ENCODE peak calls at places on chromosome 13, in nine cellular contexts. One of them, this sample, is unnamed.

GRCh38 chr13:94121686-94122085 is 357.8 kb downstream of the DCT start:
- DNase-seq in CD8-positive, alpha-beta memory T cell: no peak
- DNase-seq in Panc1: no peak
- DNase-seq in psoas muscle: no peak
- DNase-seq in astrocyte: peak; percentile 90
- DNase-seq in neuronal stem cell: no peak
- DNase-seq in cardiac muscle cell: peak; percentile 69
- DNase-seq in adipocyte: peak; percentile 37
- DNase-seq in ascending aorta: no peak
- DNase-seq in this sample: peak; percentile 17

GRCh38 chr13:102394158-102395053 is 7.4 kb downstream of the FGF14 start:
- DNase-seq in CD8-positive, alpha-beta memory T cell: peak; percentile 95
- DNase-seq in Panc1: peak; percentile 17
- DNase-seq in psoas muscle: peak; percentile 95
- DNase-seq in astrocyte: peak; percentile 60
- DNase-seq in neuronal stem cell: peak; percentile 96
- DNase-seq in cardiac muscle cell: peak; percentile 92
- DNase-seq in adipocyte: peak; percentile 73
- DNase-seq in ascending aorta: peak; percentile 95
- DNase-seq in this sample: peak; percentile 48

GRCh38 chr13:19634129-19634740 is 776 bp downstream of the MPHOSPH8 start:
- DNase-seq in CD8-positive, alpha-beta memory T cell: no peak
- DNase-seq in Panc1: no peak
- DNase-seq in psoas muscle: no peak
- DNase-seq in astrocyte: peak; percentile 45
- DNase-seq in neuronal stem cell: no peak
- DNase-seq in cardiac muscle cell: peak; percentile 50
- DNase-seq in adipocyte: peak; percentile 75
- DNase-seq in ascending aorta: no peak
- DNase-seq in this sample: peak; percentile 50

GRCh38 chr13:106105153-106105552 is 430.3 kb downstream of the EFNB2 start:
- DNase-seq in CD8-positive, alpha-beta memory T cell: no peak
- DNase-seq in Panc1: no peak
- DNase-seq in psoas muscle: no peak
- DNase-seq in astrocyte: no peak
- DNase-seq in neuronal stem cell: no peak
- DNase-seq in cardiac muscle cell: no peak
- DNase-seq in adipocyte: no peak
- DNase-seq in ascending aorta: no peak
- DNase-seq in this sample: peak; percentile 67

GRCh38 chr13:39159393-39159792 is 121.1 kb downstream of the NHLRC3 start:
- DNase-seq in CD8-positive, alpha-beta memory T cell: no peak
- DNase-seq in Panc1: no peak
- DNase-seq in psoas muscle: no peak
- DNase-seq in astrocyte: no peak
- DNase-seq in neuronal stem cell: no peak
- DNase-seq in cardiac muscle cell: no peak
- DNase-seq in adipocyte: no peak
- DNase-seq in ascending aorta: no peak
- DNase-seq in this sample: peak; percentile 32

GRCh38 chr13:21849323-21849722 is 178.4 kb downstream of the FGF9 start:
- DNase-seq in CD8-positive, alpha-beta memory T cell: peak; percentile 10
- DNase-seq in Panc1: peak; percentile 2
- DNase-seq in psoas muscle: no peak
- DNase-seq in astrocyte: no peak
- DNase-seq in neuronal stem cell: no peak
- DNase-seq in cardiac muscle cell: peak; percentile 6
- DNase-seq in adipocyte: no peak
- DNase-seq in ascending aorta: no peak
- DNase-seq in this sample: peak; percentile 11

GRCh38 chr13:40221460-40222201 is 444.8 kb downstream of the FOXO1 start:
- DNase-seq in CD8-positive, alpha-beta memory T cell: peak; percentile 71
- DNase-seq in Panc1: no peak
- DNase-seq in psoas muscle: no peak
- DNase-seq in astrocyte: peak; percentile 92
- DNase-seq in neuronal stem cell: no peak
- DNase-seq in cardiac muscle cell: peak; percentile 90
- DNase-seq in adipocyte: peak; percentile 17
- DNase-seq in ascending aorta: no peak
- DNase-seq in this sample: peak; percentile 83

GRCh38 chr13:31209172-31209818 is 9.5 kb downstream of the B3GLCT start:
- DNase-seq in CD8-positive, alpha-beta memory T cell: no peak
- DNase-seq in Panc1: no peak
- DNase-seq in psoas muscle: peak; percentile 42
- DNase-seq in astrocyte: peak; percentile 56
- DNase-seq in neuronal stem cell: no peak
- DNase-seq in cardiac muscle cell: peak; percentile 78
- DNase-seq in adipocyte: no peak
- DNase-seq in ascending aorta: no peak
- DNase-seq in this sample: no peak

GRCh38 chr13:34416833-34417425 is 525.1 kb upstream of the NBEA start:
- DNase-seq in CD8-positive, alpha-beta memory T cell: no peak
- DNase-seq in Panc1: no peak
- DNase-seq in psoas muscle: peak; percentile 72
- DNase-seq in astrocyte: peak; percentile 83
- DNase-seq in neuronal stem cell: no peak
- DNase-seq in cardiac muscle cell: peak; percentile 88
- DNase-seq in adipocyte: no peak
- DNase-seq in ascending aorta: peak; percentile 64
- DNase-seq in this sample: no peak

GRCh38 chr13:106446011-106446410 is 89.5 kb downstream of the EFNB2 start:
- DNase-seq in CD8-positive, alpha-beta memory T cell: no peak
- DNase-seq in Panc1: no peak
- DNase-seq in psoas muscle: no peak
- DNase-seq in astrocyte: peak; percentile 78
- DNase-seq in neuronal stem cell: no peak
- DNase-seq in cardiac muscle cell: peak; percentile 19
- DNase-seq in adipocyte: peak; percentile 20
- DNase-seq in ascending aorta: no peak
- DNase-seq in this sample: peak; percentile 30

GRCh38 chr13:30112602-30113435 is 194.5 kb downstream of the KATNAL1 start:
- DNase-seq in CD8-positive, alpha-beta memory T cell: peak; percentile 77
- DNase-seq in Panc1: peak; percentile 62
- DNase-seq in psoas muscle: peak; percentile 76
- DNase-seq in astrocyte: peak; percentile 70
- DNase-seq in neuronal stem cell: peak; percentile 80
- DNase-seq in cardiac muscle cell: peak; percentile 92
- DNase-seq in adipocyte: peak; percentile 97
- DNase-seq in ascending aorta: peak; percentile 88
- DNase-seq in this sample: peak; percentile 80

GRCh38 chr13:51276684-51277083 is 54.5 kb downstream of the FAM124A start:
- DNase-seq in CD8-positive, alpha-beta memory T cell: no peak
- DNase-seq in Panc1: no peak
- DNase-seq in psoas muscle: no peak
- DNase-seq in astrocyte: no peak
- DNase-seq in neuronal stem cell: no peak
- DNase-seq in cardiac muscle cell: peak; percentile 38
- DNase-seq in adipocyte: no peak
- DNase-seq in ascending aorta: no peak
- DNase-seq in this sample: no peak

GRCh38 chr13:51277943-51278342 is 55.7 kb downstream of the FAM124A start:
- DNase-seq in CD8-positive, alpha-beta memory T cell: no peak
- DNase-seq in Panc1: no peak
- DNase-seq in psoas muscle: no peak
- DNase-seq in astrocyte: no peak
- DNase-seq in neuronal stem cell: no peak
- DNase-seq in cardiac muscle cell: no peak
- DNase-seq in adipocyte: no peak
- DNase-seq in ascending aorta: no peak
- DNase-seq in this sample: no peak

GRCh38 chr13:51278426-51279130 is 56.4 kb downstream of the FAM124A start:
- DNase-seq in CD8-positive, alpha-beta memory T cell: no peak
- DNase-seq in Panc1: no peak
- DNase-seq in psoas muscle: no peak
- DNase-seq in astrocyte: no peak
- DNase-seq in neuronal stem cell: no peak
- DNase-seq in cardiac muscle cell: no peak
- DNase-seq in adipocyte: no peak
- DNase-seq in ascending aorta: no peak
- DNase-seq in this sample: no peak

GRCh38 chr13:51271528-51272070 is 49.4 kb downstream of the FAM124A start:
- DNase-seq in CD8-positive, alpha-beta memory T cell: no peak
- DNase-seq in Panc1: no peak
- DNase-seq in psoas muscle: no peak
- DNase-seq in astrocyte: peak; percentile 20
- DNase-seq in neuronal stem cell: no peak
- DNase-seq in cardiac muscle cell: no peak
- DNase-seq in adipocyte: no peak
- DNase-seq in ascending aorta: no peak
- DNase-seq in this sample: no peak

GRCh38 chr13:51275101-51275500 is 52.9 kb downstream of the FAM124A start:
- DNase-seq in CD8-positive, alpha-beta memory T cell: no peak
- DNase-seq in Panc1: no peak
- DNase-seq in psoas muscle: no peak
- DNase-seq in astrocyte: no peak
- DNase-seq in neuronal stem cell: no peak
- DNase-seq in cardiac muscle cell: no peak
- DNase-seq in adipocyte: no peak
- DNase-seq in ascending aorta: no peak
- DNase-seq in this sample: no peak
- H3K4me1 ChIP-seq in CD8-positive, alpha-beta memory T cell: no peaks in the 10 kb centered on the region
- H3K4me1 ChIP-seq in Panc1: no peaks in the 10 kb centered on the region
- H3K4me1 ChIP-seq in psoas muscle: no peaks in the 10 kb centered on the region
- H3K4me1 ChIP-seq in astrocyte: no peaks in the 10 kb centered on the region
- H3K4me1 ChIP-seq in neuronal stem cell: peaks cover 3% of the 10 kb centered on the region
- H3K4me1 ChIP-seq in cardiac muscle cell: no peaks in the 10 kb centered on the region
- H3K4me1 ChIP-seq in adipocyte: peaks cover 10% of the 10 kb centered on the region
- H3K4me1 ChIP-seq in ascending aorta: no peaks in the 10 kb centered on the region
- H3K4me1 ChIP-seq in this sample: no peaks in the 10 kb centered on the region

DNA sequence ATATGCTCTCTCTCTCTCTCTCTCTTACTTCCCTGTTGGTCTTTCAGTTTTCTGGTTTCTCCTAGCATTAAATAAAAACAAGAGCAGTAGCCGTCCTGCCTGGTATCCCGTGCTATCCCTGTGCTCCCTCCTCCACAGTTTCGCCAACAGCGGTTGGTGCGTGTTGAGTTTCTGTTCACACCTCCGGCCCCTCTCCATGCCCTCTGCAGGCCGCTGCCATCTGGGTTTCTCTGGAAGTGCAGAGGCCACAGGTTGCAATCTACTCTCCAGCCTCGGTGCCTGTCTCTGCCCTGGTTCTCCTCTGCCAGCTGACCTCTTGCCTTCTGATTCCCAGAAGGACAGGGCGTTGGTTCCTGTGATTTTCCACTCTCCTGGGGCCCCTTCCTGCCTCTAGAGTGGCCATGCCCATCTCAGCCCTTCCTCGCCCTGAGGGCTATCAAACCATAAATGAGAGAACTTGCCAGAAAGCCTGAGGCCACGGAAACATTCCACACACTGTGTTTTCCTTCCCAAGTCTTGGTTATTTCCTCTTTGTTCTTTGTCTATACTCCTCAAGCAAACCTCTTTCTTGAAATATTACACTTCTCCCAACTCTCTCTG is 146.3 kb downstream of the SHISA2 start:
- DNase-seq in CD8-positive, alpha-beta memory T cell: no peak
- DNase-seq in Panc1: no peak
- DNase-seq in psoas muscle: no peak
- DNase-seq in astrocyte: no peak
- DNase-seq in neuronal stem cell: no peak
- DNase-seq in cardiac muscle cell: no peak
- DNase-seq in adipocyte: no peak
- DNase-seq in ascending aorta: no peak
- DNase-seq in this sample: no peak
- H3K4me1 ChIP-seq in CD8-positive, alpha-beta memory T cell: peaks cover 51% of the 10 kb centered on the region
- H3K4me1 ChIP-seq in Panc1: no peaks in the 10 kb centered on the region
- H3K4me1 ChIP-seq in psoas muscle: peaks cover 13% of the 10 kb centered on the region
- H3K4me1 ChIP-seq in astrocyte: peaks cover 6% of the 10 kb centered on the region
- H3K4me1 ChIP-seq in neuronal stem cell: peaks cover 18% of the 10 kb centered on the region
- H3K4me1 ChIP-seq in cardiac muscle cell: peaks cover 6% of the 10 kb centered on the region
- H3K4me1 ChIP-seq in adipocyte: no peaks in the 10 kb centered on the region
- H3K4me1 ChIP-seq in ascending aorta: no peaks in the 10 kb centered on the region
- H3K4me1 ChIP-seq in this sample: peaks cover 20% of the 10 kb centered on the region

DNA sequence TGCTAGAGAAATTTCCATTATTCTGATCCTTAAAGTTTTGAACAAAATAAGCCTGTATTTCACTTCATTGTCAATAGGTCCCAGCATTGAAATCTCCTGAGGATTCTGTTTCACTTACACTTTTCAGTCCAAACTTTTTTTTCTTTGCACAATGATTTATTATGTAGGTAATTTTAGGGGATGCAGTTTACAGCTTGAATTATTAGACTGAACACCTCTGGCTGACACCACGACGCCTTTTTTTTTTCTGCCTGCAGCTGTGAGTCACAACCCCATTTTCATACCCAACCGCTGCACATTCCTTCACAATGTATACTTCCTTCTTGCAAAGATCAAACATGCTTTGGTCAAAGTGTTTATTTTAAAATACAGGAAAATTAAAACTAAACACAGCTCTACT is 11.3 kb downstream of the ZIC2 start:
- DNase-seq in CD8-positive, alpha-beta memory T cell: no peak
- DNase-seq in Panc1: no peak
- DNase-seq in psoas muscle: no peak
- DNase-seq in astrocyte: no peak
- DNase-seq in neuronal stem cell: peak; percentile 21
- DNase-seq in cardiac muscle cell: no peak
- DNase-seq in adipocyte: no peak
- DNase-seq in ascending aorta: no peak
- DNase-seq in this sample: peak; percentile 51
- H3K4me1 ChIP-seq in CD8-positive, alpha-beta memory T cell: peaks cover 20% of the 10 kb centered on the region
- H3K4me1 ChIP-seq in Panc1: peaks cover 22% of the 10 kb centered on the region
- H3K4me1 ChIP-seq in psoas muscle: no peaks in the 10 kb centered on the region
- H3K4me1 ChIP-seq in astrocyte: no peaks in the 10 kb centered on the region
- H3K4me1 ChIP-seq in neuronal stem cell: peaks cover 24% of the 10 kb centered on the region
- H3K4me1 ChIP-seq in cardiac muscle cell: no peaks in the 10 kb centered on the region
- H3K4me1 ChIP-seq in adipocyte: no peaks in the 10 kb centered on the region
- H3K4me1 ChIP-seq in ascending aorta: no peaks in the 10 kb centered on the region
- H3K4me1 ChIP-seq in this sample: no peaks in the 10 kb centered on the region

DNA sequence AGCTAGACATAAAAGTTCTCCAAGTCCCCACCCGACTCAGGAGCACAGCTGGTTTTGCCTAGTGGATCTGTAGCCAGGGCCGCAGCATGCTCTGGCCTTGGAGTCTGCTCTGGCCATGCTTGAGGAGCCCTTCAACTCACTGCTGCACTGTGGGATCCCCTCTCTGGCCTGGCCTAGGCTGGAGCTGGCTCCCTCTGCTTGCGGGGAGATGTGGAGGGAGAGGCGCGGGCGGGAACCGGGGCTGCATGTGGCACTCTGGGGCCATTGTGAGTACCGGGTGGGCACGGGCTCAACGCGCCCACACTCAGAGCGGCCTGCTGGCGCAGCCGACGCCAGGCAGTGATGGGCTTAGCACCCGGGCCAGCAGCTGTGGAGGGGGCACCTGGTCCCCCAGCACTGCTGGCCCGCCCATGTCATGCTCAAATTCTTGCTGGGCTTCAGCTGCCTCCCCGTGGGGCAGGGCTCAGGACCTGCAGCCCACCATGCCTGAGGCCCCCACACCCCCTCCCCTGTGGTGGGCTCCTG is 57.0 kb upstream of the ATP12A start:
- DNase-seq in CD8-positive, alpha-beta memory T cell: no peak
- DNase-seq in Panc1: no peak
- DNase-seq in psoas muscle: no peak
- DNase-seq in astrocyte: no peak
- DNase-seq in neuronal stem cell: no peak
- DNase-seq in cardiac muscle cell: no peak
- DNase-seq in adipocyte: no peak
- DNase-seq in ascending aorta: no peak
- DNase-seq in this sample: no peak
- H3K4me1 ChIP-seq in CD8-positive, alpha-beta memory T cell: peaks cover 55% of the 10 kb centered on the region
- H3K4me1 ChIP-seq in Panc1: no peaks in the 10 kb centered on the region
- H3K4me1 ChIP-seq in psoas muscle: no peaks in the 10 kb centered on the region
- H3K4me1 ChIP-seq in astrocyte: no peaks in the 10 kb centered on the region
- H3K4me1 ChIP-seq in neuronal stem cell: peaks cover 1% of the 10 kb centered on the region
- H3K4me1 ChIP-seq in cardiac muscle cell: no peaks in the 10 kb centered on the region
- H3K4me1 ChIP-seq in adipocyte: peaks cover 15% of the 10 kb centered on the region
- H3K4me1 ChIP-seq in ascending aorta: no peaks in the 10 kb centered on the region
- H3K4me1 ChIP-seq in this sample: no peaks in the 10 kb centered on the region

This sample was measured in mammary epithelial cell.